ENCODE peak calls at places on chromosome 4, in eight cellular contexts. J is A549, N is HCT116, K is K562, O is H1, G is SK-N-SH, E is GM12878, R is endothelial cell of umbilical vein. Z is an unnamed sample.

GRCh38 chr4:149095798-149096197 is 653.6 kb upstream of the NR3C2 start:
- DNase-seq in J (no peak), N (no peak), K (no peak), O (no peak), G (no peak), E (no peak), R (no peak), Z (no peak)

GRCh38 chr4:186149872-186150271 is 41.5 kb upstream of the CYP4V2 start:
- DNase-seq in J (peak), N (no peak), K (peak), O (peak), G (no peak), E (no peak), R (peak), Z (peak)

GRCh38 chr4:118265312-118266144 is 87.3 kb downstream of the PRSS12 start:
- DNase-seq in J (no peak), N (no peak), K (no peak), O (no peak), G (peak), E (no peak), R (no peak), Z (no peak)

GRCh38 chr4:46390353-46391058 is 578 bp upstream of the GABRA2 start:
- DNase-seq in J (no peak), N (no peak), K (no peak), O (no peak), G (no peak), E (no peak), R (no peak), Z (no peak)

GRCh38 chr4:36815536-36815935 is 429.0 kb upstream of the NWD2 start:
- DNase-seq in J (no peak), N (no peak), K (no peak), O (no peak), G (no peak), E (no peak), R (no peak), Z (no peak)

GRCh38 chr4:153233761-153234371 is 29.6 kb downstream of the TRIM2 start:
- DNase-seq in J (peak), N (peak), K (no peak), O (no peak), G (no peak), E (no peak), R (peak), Z (no peak)

GRCh38 chr4:86918539-86919072 is 16.2 kb upstream of the AFF1 start:
- DNase-seq in J (peak), N (no peak), K (no peak), O (no peak), G (no peak), E (no peak), R (no peak), Z (no peak)

GRCh38 chr4:72505314-72505744 is 63.7 kb downstream of the ADAMTS3 start:
- DNase-seq in J (peak), N (peak), K (peak), O (peak), G (peak), E (no peak), R (peak), Z (peak)

GRCh38 chr4:78291277-78291676 is 234.2 kb downstream of the FRAS1 start:
- DNase-seq in J (no peak), N (no peak), K (no peak), O (no peak), G (no peak), E (no peak), R (no peak), Z (no peak)

GRCh38 chr4:181006509-181007290 is 1236.5 kb upstream of the TENM3 start:
- DNase-seq in J (no peak), N (no peak), K (no peak), O (no peak), G (no peak), E (no peak), R (no peak), Z (no peak)

GRCh38 chr4:10173039-10173753 is 56.6 kb upstream of the WDR1 start:
- DNase-seq in J (no peak), N (no peak), K (peak), O (no peak), G (no peak), E (no peak), R (peak), Z (no peak)

GRCh38 chr4:174222266-174222872 is 61.1 kb downstream of the FBXO8 start:
- DNase-seq in J (peak), N (peak), K (peak), O (no peak), G (no peak), E (no peak), R (peak), Z (peak)

GRCh38 chr4:1809754-1810502 is 16.8 kb downstream of the FGFR3 start:
- DNase-seq in J (peak), N (peak), K (peak), O (peak), G (peak), E (no peak), R (peak), Z (peak)

GRCh38 chr4:123653211-123653610 is 256.6 kb downstream of the SPRY1 start:
- DNase-seq in J (no peak), N (no peak), K (no peak), O (no peak), G (no peak), E (no peak), R (peak), Z (no peak)

GRCh38 chr4:44425614-44426208 is 22.9 kb downstream of the KCTD8 start:
- DNase-seq in J (peak), N (no peak), K (no peak), O (no peak), G (peak), E (no peak), R (peak), Z (peak)

GRCh38 chr4:116099596-116099995 is 985.8 kb downstream of the TRAM1L1 start:
- DNase-seq in J (no peak), N (no peak), K (no peak), O (no peak), G (no peak), E (no peak), R (no peak), Z (no peak)

GRCh38 chr4:1236103-1236641 is 12.8 kb downstream of the CTBP1 start:
- DNase-seq in J (no peak), N (no peak), K (no peak), O (no peak), G (no peak), E (no peak), R (no peak), Z (no peak)

GRCh38 chr4:100299019-100299418 is 108.8 kb upstream of the DDIT4L start:
- DNase-seq in J (peak), N (peak), K (no peak), O (no peak), G (no peak), E (no peak), R (peak), Z (no peak)
- TF ChIP-seq MAX in J (no peak), N (no peak), K (no peak), O (no peak), G (peak), E (no peak), R (no peak), Z (no peak)

DNA sequence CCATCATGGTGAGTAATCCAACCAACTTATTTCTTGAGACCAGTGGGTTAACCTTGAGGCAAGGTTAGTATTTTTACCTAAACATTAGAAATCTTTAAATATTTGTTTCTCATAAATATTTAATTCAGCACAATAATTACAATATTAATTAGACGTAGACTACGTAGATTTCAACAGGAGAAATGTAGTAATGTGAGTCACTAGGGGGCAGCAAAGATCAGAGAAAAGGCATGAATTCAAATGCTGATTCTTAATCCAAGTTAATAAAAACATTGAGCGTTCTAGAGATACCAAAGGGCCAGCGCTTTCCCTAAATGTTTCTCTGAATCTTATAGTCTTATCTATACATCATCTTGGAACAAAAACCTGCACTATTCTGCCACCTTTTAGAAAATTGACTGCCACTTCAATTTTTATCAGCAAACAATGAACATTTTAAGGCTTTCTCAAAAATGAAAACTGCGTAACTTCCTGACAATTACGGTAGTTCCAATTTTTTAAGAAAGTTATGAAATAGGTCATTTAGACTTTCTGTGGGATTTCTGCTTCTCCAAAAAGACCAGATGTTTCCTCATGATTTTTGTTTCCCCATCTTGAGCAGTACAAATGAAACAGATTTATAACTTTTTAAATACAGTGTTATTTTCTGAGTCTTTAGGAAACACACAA is 180.7 kb downstream of the GASK1B start:
- DNase-seq in J (peak), N (peak), K (peak), O (no peak), G (peak), E (no peak), R (peak), Z (peak)
- H3K4me3 ChIP-seq in J (peak), N (peak), K (no peak), O (no peak), G (no peak), E (no peak), R (peak), Z (no peak)

GRCh38 chr4:77052352-77052751 is 23.4 kb downstream of the CCNI start:
- DNase-seq in J (peak), N (peak), K (peak), O (peak), G (no peak), E (no peak), R (peak), Z (peak)
- TF ChIP-seq CTCF in J (peak), N (peak), K (peak), O (peak), G (peak), E (peak), R (peak), Z (peak)

DNA sequence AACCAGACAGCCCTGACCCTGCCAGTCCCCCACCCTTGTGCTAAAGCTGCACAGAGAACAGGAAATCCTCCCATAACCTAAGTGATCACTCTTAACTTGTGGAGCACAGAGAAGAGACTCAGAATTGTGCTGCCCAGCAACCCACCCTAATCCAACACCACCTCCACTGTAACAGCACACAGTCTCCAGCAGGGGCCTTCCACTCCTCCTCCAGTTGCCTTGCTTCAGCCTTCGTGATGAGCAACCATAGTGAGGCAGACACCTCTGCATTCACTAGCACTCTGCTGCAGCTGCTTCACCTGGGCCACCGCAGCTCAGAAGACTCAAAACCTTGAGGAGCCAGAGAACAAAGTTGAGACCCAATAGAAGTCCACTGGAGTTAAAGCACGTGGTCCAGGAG is 7.9 kb upstream of the UGT2B4 start:
- DNase-seq in J (no peak), N (no peak), K (no peak), O (no peak), G (no peak), E (no peak), R (no peak), Z (no peak)
- TF ChIP-seq MAX in J (no peak), N (no peak), K (no peak), O (no peak), G (no peak), E (no peak), R (no peak), Z (no peak)

GRCh38 chr4:39456946-39457763 is 1.6 kb downstream of the RPL9 start:
- DNase-seq in J (no peak), N (no peak), K (no peak), O (no peak), G (no peak), E (no peak), R (no peak), Z (peak)
- H3K4me3 ChIP-seq in J (peak), N (peak), K (peak), O (peak), G (peak), E (peak), R (peak), Z (peak)

DNA sequence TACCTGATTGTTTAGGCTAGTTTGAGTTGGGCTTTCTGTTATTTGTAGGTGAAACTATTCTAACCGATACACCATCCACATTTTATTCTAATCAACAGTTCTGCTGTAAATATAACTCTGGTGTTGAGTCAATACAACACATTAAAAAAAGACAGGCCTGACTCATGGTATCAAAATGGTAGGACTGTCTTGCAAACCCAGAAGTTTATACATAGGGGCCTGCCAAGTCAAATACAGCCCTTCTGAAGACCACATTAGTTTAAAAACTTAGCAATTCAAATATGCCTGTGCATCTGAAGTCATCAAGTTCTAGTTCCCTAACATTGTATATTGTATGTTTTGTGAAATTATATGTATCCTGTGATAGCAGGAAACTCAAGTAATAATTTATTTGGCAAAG is 24.4 kb upstream of the PDE5A start:
- DNase-seq in J (no peak), N (no peak), K (no peak), O (no peak), G (no peak), E (no peak), R (no peak), Z (no peak)
- TF ChIP-seq CTCF in J (no peak), N (no peak), K (no peak), O (no peak), G (no peak), E (no peak), R (no peak), Z (no peak)

DNA sequence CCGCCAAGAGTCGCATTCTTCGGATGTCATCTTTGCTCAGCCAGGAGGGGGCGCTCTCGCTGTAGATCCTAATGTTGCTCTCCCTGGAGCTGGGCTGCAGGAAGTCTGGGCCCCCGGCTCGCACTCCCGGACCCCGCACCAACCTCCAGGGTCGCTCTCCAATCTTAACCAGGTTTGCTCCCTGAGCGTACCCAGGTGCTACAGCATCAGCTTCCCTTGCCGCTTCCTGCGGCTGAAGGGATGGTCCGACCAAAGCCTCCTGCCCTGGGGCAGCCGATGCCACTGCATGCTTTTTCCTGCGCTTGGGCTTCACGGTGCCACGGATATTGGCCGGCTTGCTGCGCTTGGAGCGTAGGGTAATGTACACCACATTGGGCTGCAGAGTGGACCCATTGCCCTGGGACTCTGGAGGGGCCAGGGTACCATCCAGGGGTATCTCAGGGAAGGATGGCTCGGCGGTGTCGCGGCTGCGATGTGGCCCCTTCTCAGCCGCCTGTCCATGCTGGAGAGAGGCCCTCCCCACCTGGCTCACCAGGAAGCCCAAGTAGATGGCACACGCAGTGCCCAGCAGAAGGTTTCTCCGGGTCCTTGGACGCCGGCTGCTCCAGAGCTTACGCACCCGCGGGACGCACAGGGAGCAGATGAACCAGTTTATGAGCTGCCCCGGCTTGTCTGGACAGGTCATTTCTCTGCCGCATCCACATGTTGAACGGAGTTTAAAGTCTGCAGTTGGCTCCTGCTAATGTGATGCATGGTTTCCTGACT is 2.0 kb downstream of the GASK1B start:
- DNase-seq in J (no peak), N (no peak), K (peak), O (peak), G (no peak), E (no peak), R (peak), Z (no peak)
- TF ChIP-seq MAX in J (no peak), N (no peak), K (no peak), O (no peak), G (no peak), E (no peak), R (no peak), Z (no peak)

GRCh38 chr4:75016472-75016871 is 83.6 kb downstream of the PARM1 start:
- DNase-seq in J (no peak), N (no peak), K (no peak), O (no peak), G (no peak), E (no peak), R (no peak), Z (no peak)

GRCh38 chr4:75015627-75016026 is 82.7 kb downstream of the PARM1 start:
- DNase-seq in J (no peak), N (no peak), K (no peak), O (no peak), G (no peak), E (no peak), R (no peak), Z (no peak)

GRCh38 chr4:75018811-75019210 is 85.9 kb downstream of the PARM1 start:
- DNase-seq in J (no peak), N (no peak), K (no peak), O (no peak), G (no peak), E (no peak), R (no peak), Z (no peak)
- H3K4me3 ChIP-seq in J (no peak), N (no peak), K (no peak), O (no peak), G (no peak), E (no peak), R (no peak), Z (no peak)

GRCh38 chr4:29726938-29727337 is 993.2 kb upstream of the PCDH7 start:
- DNase-seq in J (no peak), N (no peak), K (no peak), O (no peak), G (no peak), E (no peak), R (no peak), Z (no peak)
- TF ChIP-seq CTCF in J (no peak), N (no peak), K (no peak), O (no peak), G (peak), E (no peak), R (no peak), Z (no peak)